ENCODE peak calls at places on chromosomes 6 and 20, in four cellular contexts. H, D, L and O are unnamed samples.

GRCh38 chr6:54800201-54800600 is 46.4 kb upstream of the FAM83B start:
- DNase-seq in H (no peak), D (no peak), L (no peak), O (no peak)

GRCh38 chr6:154705471-154706113 is 27.6 kb upstream of the SCAF8 start:
- DNase-seq in H (no peak), D (no peak), L (no peak), O (no peak)

GRCh38 chr20:34985439-34986310 is 30.0 kb downstream of the MYH7B start:
- DNase-seq in H (no peak), D (no peak), L (no peak), O (no peak)

GRCh38 chr6:75445738-75446137 is 47.9 kb downstream of the FILIP1 start:
- DNase-seq in H (no peak), D (no peak), L (no peak), O (no peak)

GRCh38 chr6:26571592-26572296 is 25.0 kb upstream of the ABT1 start:
- DNase-seq in H (peak; percentile 51), D (no peak), L (peak; percentile 90), O (no peak)

GRCh38 chr20:56417911-56418310 is 5.9 kb downstream of the CASS4 start:
- DNase-seq in H (no peak), D (no peak), L (peak; percentile 58), O (peak; percentile 30)

GRCh38 chr6:3711776-3712175 is 39.7 kb downstream of the PXDC1 start:
- DNase-seq in H (no peak), D (no peak), L (no peak), O (no peak)

GRCh38 chr20:2911200-2911599 is 37.9 kb downstream of the PTPRA start:
- DNase-seq in H (no peak), D (no peak), L (peak; percentile 34), O (no peak)

GRCh38 chr6:142728910-142729481 is 216.0 kb downstream of the HIVEP2 start:
- DNase-seq in H (no peak), D (no peak), L (peak; percentile 58), O (no peak)

GRCh38 chr6:132264101-132264500 is 137.2 kb downstream of the MOXD1 start:
- DNase-seq in H (no peak), D (no peak), L (no peak), O (no peak)

GRCh38 chr6:20947977-20948376 is 413.7 kb downstream of the CDKAL1 start:
- DNase-seq in H (no peak), D (no peak), L (no peak), O (no peak)

GRCh38 chr6:42279144-42279781 is 61.6 kb upstream of the MRPS10 start:
- DNase-seq in H (peak; percentile 58), D (no peak), L (peak; percentile 71), O (no peak)

GRCh38 chr6:111759413-111759835 is 113.8 kb downstream of the FYN start:
- DNase-seq in H (no peak), D (no peak), L (peak; percentile 44), O (no peak)

GRCh38 chr20:21017381-21018085 is 88.6 kb downstream of the LINC00237 start:
- DNase-seq in H (no peak), D (no peak), L (no peak), O (no peak)

GRCh38 chr20:47066484-47067270 is 172.0 kb downstream of the EYA2 start:
- DNase-seq in H (no peak), D (no peak), L (peak; percentile 91), O (no peak)

GRCh38 chr6:125742433-125743120 is 6.9 kb upstream of the HEY2 start:
- DNase-seq in H (no peak), D (no peak), L (no peak), O (no peak)

GRCh38 chr6:97689078-97689754 is 406.2 kb upstream of the MMS22L start:
- DNase-seq in H (no peak), D (no peak), L (no peak), O (no peak)

DNA sequence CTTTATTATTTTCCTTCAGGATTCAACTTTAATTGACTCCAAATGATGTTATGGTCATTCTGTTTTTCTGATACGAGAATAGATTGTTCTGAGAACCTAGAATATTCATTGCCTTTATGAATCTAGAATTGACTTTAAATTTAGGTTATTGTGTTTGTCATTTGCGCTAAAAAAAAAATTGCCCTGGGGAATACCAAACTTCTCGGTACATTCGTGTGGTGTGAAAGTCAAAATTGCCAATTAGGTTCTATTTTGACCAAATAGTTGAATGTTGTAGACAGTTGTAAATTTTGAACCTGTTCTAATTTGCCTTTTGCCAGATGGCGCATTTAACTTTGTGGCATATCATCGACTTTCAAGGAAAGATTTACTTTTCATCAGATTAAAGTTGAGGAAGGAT is 3.0 kb downstream of the WTAP start:
- DNase-seq in H (no peak), D (no peak), L (no peak), O (no peak)
- H3K4me3 ChIP-seq in H (no peak overlapping the region), D (peak overlapping the region; percentile 88), L (no peak overlapping the region), O (no peak overlapping the region)

GRCh38 chr6:105136433-105137350 is 43.1 kb downstream of the POPDC3 start:
- DNase-seq in H (peak; percentile 59), D (no peak), L (peak; percentile 59), O (peak; percentile 65)
- TF ChIP-seq CTCF in H (no peak), D (no peak), L (peak; percentile 29), O (peak; percentile 47)

DNA sequence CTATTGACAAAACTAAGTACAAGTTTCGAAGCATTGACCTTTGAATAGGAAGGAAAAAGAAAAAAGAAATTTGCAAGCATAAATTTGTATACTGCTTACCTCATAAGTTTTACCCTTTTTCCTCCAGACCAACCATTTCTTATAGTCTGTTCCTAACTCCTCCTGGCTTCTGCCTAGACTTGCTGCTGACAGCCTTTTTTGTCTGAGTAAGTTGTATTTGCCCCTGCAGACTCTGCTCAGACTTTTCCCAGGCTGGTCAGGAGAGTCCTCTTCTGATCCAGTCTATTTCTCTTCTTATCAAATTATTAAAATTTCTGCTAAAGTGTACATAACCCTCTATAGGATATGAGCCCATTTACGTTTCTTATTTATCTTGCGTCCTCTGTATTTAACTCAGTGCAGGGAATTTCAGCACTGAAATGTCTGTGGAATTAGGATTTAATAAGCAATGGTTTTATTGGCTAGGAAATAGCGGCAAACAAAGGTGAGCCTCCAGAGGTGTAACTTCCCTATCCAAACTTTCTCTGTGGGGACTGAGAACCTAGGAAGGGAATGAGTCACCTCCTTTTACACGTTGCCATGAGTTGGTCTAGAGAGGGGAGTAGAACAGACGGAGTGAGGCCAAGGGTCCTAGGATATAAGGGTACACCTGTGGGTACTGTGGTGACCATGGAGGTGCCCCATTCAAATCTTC is 207.1 kb upstream of the MARCKS start:
- DNase-seq in H (no peak), D (no peak), L (no peak), O (no peak)
- H3K4me1 ChIP-seq in H (no peaks in the 10 kb centered on the region), D (no peaks in the 10 kb centered on the region), L (peaks cover 2% of the 10 kb centered on the region), O (peaks cover 7% of the 10 kb centered on the region)

DNA sequence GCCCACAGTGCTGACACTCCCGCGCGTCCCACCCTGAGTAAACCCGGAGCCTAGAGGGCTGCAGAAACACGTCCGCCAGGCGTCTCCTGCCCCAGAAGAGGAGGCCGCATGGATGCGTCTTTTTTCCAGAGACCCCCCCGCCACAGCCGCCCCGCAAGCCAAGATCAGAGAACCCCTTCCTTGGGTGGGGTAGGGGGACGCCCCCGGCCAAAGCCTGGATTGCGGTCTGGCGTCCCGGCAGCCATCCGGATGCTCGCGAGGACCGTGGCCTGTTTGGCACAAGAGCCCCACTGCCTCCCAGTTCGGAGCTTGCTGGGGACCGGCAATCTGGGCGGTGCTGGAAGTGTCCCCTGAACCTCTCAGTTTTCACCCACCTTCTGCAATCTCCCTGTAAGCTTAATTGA is 960 bp downstream of the FAM162B start:
- DNase-seq in H (peak; percentile 17), D (no peak), L (peak; percentile 9), O (no peak)
- H3K4me3 ChIP-seq in H (peak overlapping the region; percentile 25), D (peak overlapping the region; percentile 50), L (peak overlapping the region; percentile 47), O (peak overlapping the region; percentile 35)

GRCh38 chr6:15256538-15257222 is 10.8 kb downstream of the JARID2 start:
- DNase-seq in H (no peak), D (no peak), L (no peak), O (no peak)

GRCh38 chr6:15253107-15254073 is 7.5 kb downstream of the JARID2 start:
- DNase-seq in H (no peak), D (no peak), L (no peak), O (no peak)

GRCh38 chr6:15252205-15252604 is 6.3 kb downstream of the JARID2 start:
- DNase-seq in H (no peak), D (no peak), L (no peak), O (no peak)

GRCh38 chr6:15255481-15256414 is 9.9 kb downstream of the JARID2 start:
- DNase-seq in H (no peak), D (no peak), L (no peak), O (no peak)

DNA sequence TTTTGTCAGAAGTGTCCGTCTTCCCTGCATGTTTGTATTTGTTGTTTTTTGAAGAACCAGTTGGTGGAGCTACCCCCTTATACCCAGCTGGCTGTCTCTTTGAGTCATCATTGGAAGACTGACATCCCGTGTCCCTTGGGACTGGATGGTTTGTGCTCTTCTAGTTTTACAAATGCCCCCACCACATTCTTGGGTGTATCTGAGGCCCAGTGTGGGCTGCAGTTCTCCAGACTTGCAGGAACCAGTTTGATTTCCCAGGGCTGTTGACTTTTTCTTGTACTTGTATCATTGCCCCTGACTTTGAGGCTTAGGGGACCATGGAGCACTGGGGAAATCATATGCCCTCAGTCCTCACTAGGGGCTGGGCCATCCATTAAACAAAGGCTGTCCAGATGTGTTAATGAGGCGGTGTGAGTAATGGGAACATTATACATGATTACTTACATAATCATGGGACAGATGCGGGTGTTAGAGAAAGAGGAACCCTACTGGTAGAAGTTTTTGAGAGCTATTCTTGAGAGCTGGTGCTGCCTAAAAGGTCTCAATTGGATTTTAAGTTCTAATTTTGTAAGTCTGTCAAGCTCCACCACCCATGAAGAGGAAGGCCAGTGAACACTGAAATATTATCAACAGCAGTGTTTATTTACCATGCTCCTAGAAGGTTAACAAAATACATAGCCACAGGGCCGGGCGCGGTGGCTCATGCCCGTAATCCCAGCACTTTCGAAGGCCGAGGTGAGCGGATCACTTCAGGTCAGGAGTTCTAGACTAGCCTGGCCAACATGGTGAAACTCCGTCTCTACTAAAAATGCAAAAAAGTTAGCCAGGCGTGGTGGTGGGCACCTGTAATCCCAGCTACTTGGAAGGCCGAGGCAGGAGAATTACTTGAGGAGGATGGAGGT is 8.5 kb downstream of the JARID2 start:
- DNase-seq in H (no peak), D (no peak), L (no peak), O (no peak)
- TF ChIP-seq CTCF in H (no peak), D (no peak), L (peak; percentile 4), O (no peak)

GRCh38 chr6:37049735-37049989 is 44.2 kb downstream of the FGD2 start:
- DNase-seq in H (no peak), D (no peak), L (no peak), O (no peak)

GRCh38 chr6:37048851-37049734 is 43.6 kb downstream of the FGD2 start:
- DNase-seq in H (peak; percentile 64), D (no peak), L (peak; percentile 95), O (no peak)

GRCh38 chr6:37049990-37050853 is 44.8 kb downstream of the FGD2 start:
- DNase-seq in H (no peak), D (no peak), L (no peak), O (peak; percentile 71)

GRCh38 chr6:37047933-37048850 is 42.7 kb downstream of the FGD2 start:
- DNase-seq in H (no peak), D (no peak), L (no peak), O (no peak)

GRCh38 chr6:37047421-37047931 is 42.0 kb downstream of the FGD2 start:
- DNase-seq in H (no peak), D (no peak), L (no peak), O (no peak)
- H3K4me1 ChIP-seq in H (no peaks in the 10 kb centered on the region), D (peaks cover 3% of the 10 kb centered on the region), L (peaks cover 6% of the 10 kb centered on the region), O (no peaks in the 10 kb centered on the region)